ENCODE peak calls at places on chromosomes 1 and 21, in five cellular contexts. H, M, J, X and V are unnamed samples.

GRCh38 chr1:6026095-6026809 is 19.4 kb upstream of the KCNAB2 start:
- DNase-seq in X (peak), M (peak), J (no peak), H (peak), V (peak)

GRCh38 chr1:28720376-28720775 is 16.4 kb upstream of the YTHDF2 start:
- DNase-seq in X (no peak), H (no peak), M (no peak), J (no peak), V (no peak)

GRCh38 chr1:203451849-203452784 is 23.5 kb upstream of the PRELP start:
- DNase-seq in M (no peak), X (no peak), H (no peak), J (no peak), V (no peak)

GRCh38 chr21:45161039-45161945 is 86.9 kb downstream of the ADARB1 start:
- DNase-seq in J (no peak), X (no peak), H (no peak), M (no peak), V (no peak)

GRCh38 chr1:177431123-177431522 is 260.4 kb downstream of the BRINP2 start:
- DNase-seq in X (no peak), J (no peak), H (no peak), M (no peak), V (no peak)

GRCh38 chr1:85584923-85585322 is 4.4 kb downstream of the CCN1 start:
- DNase-seq in J (no peak), M (peak), H (no peak), X (no peak), V (no peak)

GRCh38 chr1:39102537-39103320 is 76.6 kb downstream of the NDUFS5 start:
- DNase-seq in J (peak), H (peak), X (peak), M (peak), V (peak)

GRCh38 chr1:237115035-237115434 is 73.1 kb downstream of the RYR2 start:
- DNase-seq in H (no peak), J (peak), M (peak), X (no peak), V (no peak)

GRCh38 chr1:243482237-243483022 is 226.6 kb downstream of the SDCCAG8 start:
- DNase-seq in X (no peak), M (peak), H (no peak), J (no peak), V (no peak)

GRCh38 chr1:6545276-6545934 is 8.9 kb downstream of the NOL9 start:
- DNase-seq in X (no peak), M (no peak), J (no peak), H (no peak), V (no peak)

GRCh38 chr1:114719424-114719787 is 2.8 kb upstream of the NRAS start:
- DNase-seq in J (no peak), H (no peak), X (no peak), M (no peak), V (no peak)

GRCh38 chr1:114718661-114719423 is 2.3 kb upstream of the NRAS start:
- DNase-seq in X (no peak), H (no peak), M (no peak), J (no peak), V (no peak)

GRCh38 chr1:114716304-114717158 is at the start of gene NRAS:
- DNase-seq in X (peak), J (peak), M (peak), H (peak), V (peak)

GRCh38 chr1:114712987-114713386 is 3.6 kb downstream of the NRAS start:
- DNase-seq in X (no peak), J (no peak), H (no peak), M (no peak), V (no peak)

GRCh38 chr1:114715952-114716303 is 643 bp downstream of the NRAS start:
- DNase-seq in J (peak), M (no peak), H (no peak), X (no peak), V (no peak)
- TF ChIP-seq GABPA in J (no peak), M (no peak), H (no peak), X (no peak), V (no peak)

GRCh38 chr1:197146108-197147095 is at the start of gene ASPM:
- DNase-seq in X (peak), M (peak), J (peak), H (peak), V (peak)
- TF ChIP-seq POLR2AphosphoS5 in X (peak), M (peak), J (peak), H (peak), V (no peak)

GRCh38 chr1:205449750-205450443 is 5.9 kb downstream of the BLACAT1 start:
- DNase-seq in M (peak), H (peak), X (no peak), J (peak), V (no peak)
- TF ChIP-seq GABPA in M (no peak), H (no peak), X (no peak), J (peak), V (no peak)

GRCh38 chr1:155479205-155479604 is 83.4 kb downstream of the ASH1L start:
- DNase-seq in H (no peak), X (no peak), M (no peak), J (no peak), V (peak)
- TF ChIP-seq POLR2AphosphoS5 in H (no peak), X (no peak), M (no peak), J (no peak), V (no peak)

DNA sequence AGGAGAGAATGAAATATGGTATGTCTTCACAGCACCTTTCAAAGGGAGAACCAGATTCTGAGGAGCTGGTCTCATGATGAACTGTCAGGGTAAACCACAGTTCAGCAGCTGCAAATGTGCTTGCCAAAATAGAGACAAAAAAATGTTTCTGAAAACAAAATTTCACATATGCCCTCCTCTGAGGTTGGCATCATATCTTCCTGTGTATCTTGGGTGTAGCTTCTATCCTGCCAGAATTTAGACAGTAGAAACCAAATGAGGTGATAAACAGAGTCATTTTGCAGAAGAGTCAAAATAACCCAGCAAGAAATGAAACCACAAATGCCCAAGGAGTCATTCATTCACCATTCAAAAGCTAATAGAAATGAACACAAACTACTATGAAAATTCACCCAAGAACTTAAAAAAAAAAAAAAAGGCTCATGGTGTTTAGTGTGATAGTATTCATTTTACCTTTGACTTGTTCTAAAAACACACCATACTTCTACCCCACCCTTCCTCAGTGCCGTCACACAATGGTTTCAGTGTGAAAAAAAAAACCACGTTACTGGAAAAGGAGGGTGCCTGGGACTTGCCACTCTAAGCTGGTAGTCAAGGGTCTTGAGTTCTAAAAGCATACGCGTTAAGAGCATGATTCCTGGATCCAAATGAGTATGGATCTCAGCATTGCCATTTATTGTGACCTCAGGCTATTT is 18.5 kb downstream of the SELL start:
- DNase-seq in J (no peak), X (peak), M (no peak), H (no peak), V (no peak)
- TF ChIP-seq GABPA in J (no peak), X (no peak), M (no peak), H (no peak), V (no peak)

GRCh38 chr1:150537732-150538684 is 11.2 kb upstream of the ADAMTSL4 start:
- DNase-seq in X (no peak), J (no peak), H (no peak), M (peak), V (no peak)
- TF ChIP-seq POLR2AphosphoS5 in X (no peak), J (no peak), H (no peak), M (no peak), V (no peak)

DNA sequence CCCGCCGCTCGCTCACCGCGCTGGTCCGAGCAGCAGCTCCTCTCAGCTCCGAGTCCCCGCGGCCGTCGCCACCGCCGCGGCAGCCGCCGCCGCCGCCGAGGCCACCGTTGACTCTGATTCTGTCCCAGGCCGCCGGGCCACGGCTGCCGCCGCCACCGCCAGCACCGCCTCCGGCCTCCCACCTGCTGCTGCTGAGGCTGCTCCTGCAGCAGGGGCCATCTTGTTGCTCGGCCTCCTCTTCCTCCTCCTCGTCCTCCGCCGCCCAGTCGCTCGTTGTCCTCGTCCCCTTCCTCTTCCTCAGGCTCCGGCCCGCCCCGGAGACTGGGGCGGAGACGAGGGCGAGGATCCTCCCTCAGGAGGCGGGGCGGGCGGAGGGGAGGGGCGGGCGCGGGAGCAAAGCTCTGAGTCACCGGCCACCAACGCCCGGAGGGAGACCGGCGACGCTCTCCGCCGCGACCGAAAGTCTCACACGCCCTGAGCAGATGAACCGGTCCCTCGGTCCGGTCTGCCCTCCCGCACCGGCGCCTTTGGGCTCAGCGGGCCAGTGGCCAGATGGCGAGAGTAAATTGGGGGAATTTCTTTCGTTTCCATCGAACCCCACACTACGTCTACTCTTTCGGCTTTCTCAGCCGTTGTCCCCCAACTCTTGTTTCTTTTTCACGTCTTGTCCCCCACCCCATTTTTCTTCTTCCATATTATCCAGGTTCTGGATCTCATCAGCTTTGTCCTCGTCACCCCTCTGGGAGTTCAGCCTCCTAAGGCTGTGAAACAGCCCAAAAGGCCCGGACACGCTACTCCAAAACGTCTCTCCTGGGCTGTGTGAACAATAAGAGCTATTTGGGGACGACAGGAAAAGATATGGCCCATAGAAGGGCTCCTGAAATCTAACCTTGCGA is at the start of gene RC3H1:
- DNase-seq in J (peak), M (peak), H (peak), X (peak), V (peak)
- TF ChIP-seq GABPA in J (peak), M (no peak), H (peak), X (no peak), V (no peak)

GRCh38 chr1:182444497-182444896 is 5.4 kb upstream of the RGSL1 start:
- DNase-seq in J (no peak), X (no peak), H (no peak), M (peak), V (peak)
- TF ChIP-seq POLR2AphosphoS5 in J (no peak), X (no peak), H (no peak), M (no peak), V (no peak)